ENCODE peak calls at places on chromosomes 7 and 10, in ten cellular contexts. L is IMR-90; N is HCT116; Y is transverse colon; X is CD8-positive, alpha-beta T cell; R is CD4-positive, alpha-beta memory T cell; O is uterus; K is gastrocnemius medialis; J is NT2/D1; W is psoas muscle. A is an unnamed sample.

GRCh38 chr7:32611700-32612099 is 116.4 kb downstream of the AVL9 start:
- DNase-seq in Y (no peak), O (no peak), N (no peak), L (no peak), K (no peak), R (no peak), J (no peak), W (no peak), X (no peak), A (no peak)

GRCh38 chr10:29136401-29136800 is 152.5 kb upstream of the LYZL1 start:
- DNase-seq in L (peak), O (no peak), N (no peak), R (no peak), W (no peak), Y (no peak), J (no peak), X (no peak), K (no peak), A (no peak)

GRCh38 chr7:100130608-100131453 is 4.1 kb downstream of the MBLAC1 start:
- DNase-seq in Y (peak), X (peak), N (no peak), L (peak), R (peak), J (no peak), K (peak), O (peak), W (peak), A (peak)

GRCh38 chr7:116197355-116197754 is 13.0 kb upstream of the TES start:
- DNase-seq in K (no peak), X (no peak), R (no peak), L (no peak), Y (no peak), W (no peak), O (no peak), J (no peak), N (no peak), A (no peak)

GRCh38 chr7:3754488-3755365 is 453.7 kb downstream of the SDK1 start:
- DNase-seq in J (peak), O (no peak), K (no peak), Y (peak), R (no peak), L (peak), X (no peak), W (no peak), N (no peak), A (peak)

GRCh38 chr7:105130580-105130979 is 116.6 kb downstream of the KMT2E start:
- DNase-seq in W (no peak), J (no peak), R (no peak), N (no peak), K (no peak), X (no peak), O (no peak), Y (no peak), L (no peak), A (no peak)

GRCh38 chr7:136857573-136857972 is 10.9 kb upstream of the CHRM2 start:
- DNase-seq in O (no peak), X (no peak), J (no peak), W (no peak), N (no peak), K (no peak), L (peak), R (no peak), Y (no peak), A (peak)

GRCh38 chr10:103560886-103561285 is 67.4 kb downstream of the NEURL1 start:
- DNase-seq in K (peak), Y (no peak), R (no peak), L (no peak), W (no peak), O (no peak), X (no peak), N (no peak), J (no peak), A (no peak)

GRCh38 chr10:70122742-70123141 is 9.9 kb downstream of the AIFM2 start:
- DNase-seq in K (no peak), N (no peak), X (no peak), L (peak), J (no peak), W (no peak), Y (no peak), O (no peak), R (no peak), A (no peak)

GRCh38 chr10:35421553-35422178 is 85.4 kb downstream of the CCNY start:
- DNase-seq in K (peak), L (peak), X (no peak), N (peak), R (no peak), O (peak), J (no peak), Y (peak), W (no peak), A (no peak)

GRCh38 chr7:24913791-24914464 is 66.0 kb downstream of the OSBPL3 start:
- DNase-seq in W (no peak), J (no peak), L (no peak), X (no peak), Y (no peak), R (no peak), O (no peak), K (no peak), N (no peak), A (no peak)

GRCh38 chr7:24912874-24913514 is 67.0 kb downstream of the OSBPL3 start:
- DNase-seq in R (no peak), N (no peak), J (no peak), Y (peak), L (no peak), W (no peak), X (peak), K (no peak), O (no peak), A (no peak)

GRCh38 chr7:24910551-24911212 is 69.3 kb downstream of the OSBPL3 start:
- DNase-seq in X (no peak), N (no peak), J (no peak), L (no peak), K (no peak), Y (no peak), O (no peak), W (no peak), R (no peak), A (no peak)

GRCh38 chr7:24911213-24911603 is 68.8 kb downstream of the OSBPL3 start:
- DNase-seq in L (no peak), W (no peak), Y (no peak), J (no peak), R (peak), K (no peak), O (no peak), X (no peak), N (no peak), A (no peak)

GRCh38 chr7:24912424-24912823 is 67.6 kb downstream of the OSBPL3 start:
- DNase-seq in L (no peak), N (no peak), W (no peak), Y (no peak), X (no peak), R (no peak), O (no peak), J (no peak), K (no peak), A (no peak)
- H3K4me3 ChIP-seq in L (no peak), N (no peak), W (no peak), Y (no peak), X (no peak), R (no peak), O (no peak), J (no peak), K (no peak), A (no peak)

GRCh38 chr10:123150229-123150985 is 2.5 kb downstream of the HMX2 start:
- DNase-seq in K (no peak), W (no peak), X (no peak), R (no peak), O (peak), Y (no peak), J (no peak), L (no peak), N (no peak), A (peak)

GRCh38 chr10:123153486-123154091 is 613 bp upstream of the BUB3 start:
- DNase-seq in L (no peak), X (no peak), Y (no peak), W (no peak), N (no peak), J (no peak), R (no peak), K (no peak), O (no peak), A (no peak)

GRCh38 chr10:123149162-123149567 is 1.2 kb downstream of the HMX2 start:
- DNase-seq in N (no peak), R (no peak), Y (no peak), J (no peak), W (no peak), L (no peak), X (no peak), O (no peak), K (no peak), A (no peak)

GRCh38 chr10:123149568-123150228 is 1.8 kb downstream of the HMX2 start:
- DNase-seq in W (no peak), R (peak), J (no peak), L (peak), Y (no peak), N (no peak), O (no peak), X (peak), K (no peak), A (peak)

DNA sequence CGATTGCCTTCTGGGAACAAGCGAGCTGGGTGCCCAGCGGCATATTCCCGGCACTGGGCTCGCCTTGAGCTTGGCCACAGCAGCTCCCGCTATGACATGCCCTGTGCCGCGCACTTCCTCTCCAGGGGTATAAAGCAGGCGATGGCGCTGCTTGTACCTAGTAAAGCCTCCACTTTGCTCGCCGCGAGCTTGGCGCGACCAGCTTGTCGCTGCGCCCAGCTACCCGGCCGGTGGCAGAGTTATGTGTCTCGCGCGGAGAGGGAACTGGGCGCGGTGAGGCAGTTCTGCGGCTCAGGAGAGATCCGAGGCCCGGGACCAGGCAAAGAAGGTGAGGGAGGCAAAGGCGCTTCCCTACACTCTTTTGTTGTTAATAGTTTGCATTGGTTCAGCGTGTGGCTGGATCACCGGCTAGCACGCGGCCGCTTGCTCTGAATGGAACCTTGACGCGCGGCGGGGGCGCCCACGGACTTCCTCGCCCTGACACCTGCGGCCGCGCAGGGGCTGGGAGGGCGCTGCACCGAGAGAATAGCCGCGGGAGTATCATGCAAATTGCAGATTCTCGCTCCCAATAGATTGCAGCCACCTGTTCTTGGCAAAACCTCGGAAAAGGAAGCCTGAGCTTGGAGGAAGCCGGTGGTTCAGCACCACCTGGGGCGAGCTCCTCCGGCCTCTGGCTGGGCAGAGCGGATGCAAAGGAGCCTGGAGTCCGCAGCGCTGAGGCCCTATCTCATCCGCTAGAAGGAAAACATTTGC is 3.0 kb upstream of the BUB3 start:
- DNase-seq in W (no peak), R (no peak), N (no peak), O (no peak), X (no peak), K (no peak), J (no peak), Y (no peak), L (peak), A (peak)
- H3K4me3 ChIP-seq in W (peak), R (no peak), N (no peak), O (no peak), X (peak), K (peak), J (no peak), Y (no peak), L (no peak), A (peak)

DNA sequence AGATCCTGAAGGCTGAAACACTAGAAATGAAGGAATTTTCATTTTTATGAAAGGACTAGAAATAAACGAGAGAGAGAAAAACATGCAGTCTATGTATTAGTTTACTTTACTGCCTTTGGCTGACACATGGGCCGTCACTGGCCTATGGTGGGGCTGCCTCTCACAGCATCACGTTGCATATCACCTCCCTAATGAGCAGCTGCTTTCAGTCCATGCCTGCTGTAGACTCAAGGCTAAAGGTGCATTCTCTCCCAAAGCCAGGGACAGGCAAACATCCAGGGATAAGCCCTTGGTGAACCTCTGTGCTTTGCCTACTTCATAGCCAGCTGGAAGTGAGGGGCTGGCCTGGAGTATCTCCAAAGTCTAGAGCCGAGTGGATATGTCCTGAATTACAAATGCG is 359.4 kb downstream of the GPAM start:
- DNase-seq in R (no peak), Y (no peak), O (peak), J (no peak), X (no peak), W (no peak), K (no peak), N (no peak), L (no peak), A (no peak)
- H3K4me3 ChIP-seq in R (no peak), Y (no peak), O (no peak), J (no peak), X (no peak), W (no peak), K (no peak), N (no peak), L (no peak), A (no peak)

GRCh38 chr7:151028948-151029501 is 775 bp downstream of the ABCB8 start:
- DNase-seq in R (no peak), N (no peak), J (no peak), Y (no peak), X (no peak), O (no peak), K (no peak), L (no peak), W (no peak), A (no peak)

GRCh38 chr7:151025924-151026671 is 1.8 kb upstream of the ATG9B start:
- DNase-seq in L (peak), Y (no peak), R (no peak), K (no peak), W (no peak), N (no peak), X (no peak), J (no peak), O (no peak), A (no peak)

GRCh38 chr7:151031011-151031410 is 2.8 kb downstream of the ABCB8 start:
- DNase-seq in X (no peak), W (no peak), R (no peak), K (no peak), N (no peak), O (no peak), Y (no peak), L (no peak), J (no peak), A (no peak)

GRCh38 chr7:151024435-151025056 is at the start of gene ATG9B:
- DNase-seq in R (no peak), L (no peak), O (no peak), X (no peak), W (no peak), Y (no peak), K (no peak), N (no peak), J (no peak), A (no peak)

DNA sequence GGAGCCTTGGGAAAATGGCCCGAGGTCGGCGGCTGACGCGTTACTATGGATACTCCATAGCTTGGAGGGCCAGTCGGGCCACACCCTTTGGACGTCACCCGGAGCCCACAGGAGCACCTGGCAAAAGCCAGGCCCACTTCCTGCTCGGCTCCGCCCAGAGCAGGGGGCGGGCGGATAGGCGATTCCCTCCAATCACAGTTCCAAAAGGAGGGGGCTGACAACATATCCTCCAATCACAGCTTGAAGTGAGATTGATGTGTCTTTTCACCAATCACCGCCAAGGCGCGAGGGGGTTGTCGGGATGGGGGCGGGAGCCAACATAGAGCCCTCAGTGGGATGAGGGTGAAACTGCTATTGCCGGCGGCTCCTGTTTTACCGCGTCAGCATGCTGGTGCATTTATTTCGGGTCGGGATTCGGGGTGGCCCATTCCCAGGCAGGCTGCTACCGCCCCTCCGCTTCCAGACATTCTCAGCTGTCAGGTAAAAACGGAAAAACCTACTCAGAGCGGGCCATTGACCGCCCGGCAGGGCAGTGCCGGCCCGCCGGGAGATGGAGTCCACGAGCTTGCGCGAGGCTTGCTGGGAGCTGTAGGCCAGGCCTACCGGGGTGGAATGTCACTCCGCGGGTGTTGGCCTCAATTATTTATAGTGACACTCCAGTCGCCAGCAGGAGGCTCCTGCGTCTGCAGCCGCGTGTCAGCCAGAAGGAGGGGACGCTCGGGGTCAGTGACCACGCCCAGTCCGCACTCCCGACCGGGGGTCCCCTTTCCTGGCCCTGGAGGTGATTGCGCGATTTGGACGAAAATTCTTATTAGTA is at the start of gene ABCB8:
- DNase-seq in Y (peak), W (peak), K (peak), R (peak), L (peak), O (peak), J (peak), N (peak), X (peak), A (peak)
- H3K4me3 ChIP-seq in Y (peak), W (peak), K (peak), R (peak), L (peak), O (peak), J (peak), N (peak), X (peak), A (peak)

GRCh38 chr10:72322030-72322279 is 32.8 kb downstream of the DNAJB12 start:
- DNase-seq in N (no peak), X (no peak), W (no peak), O (no peak), Y (no peak), K (peak), J (no peak), L (no peak), R (no peak), A (no peak)

GRCh38 chr10:72322280-72323058 is 32.2 kb downstream of the DNAJB12 start:
- DNase-seq in K (peak), L (no peak), W (no peak), X (peak), R (no peak), Y (no peak), O (no peak), J (no peak), N (peak), A (no peak)

GRCh38 chr10:72321248-72322029 is 33.3 kb downstream of the DNAJB12 start:
- DNase-seq in R (no peak), L (no peak), O (no peak), K (no peak), W (no peak), N (no peak), X (no peak), Y (no peak), J (no peak), A (no peak)

GRCh38 chr10:72320676-72321247 is 34.0 kb downstream of the DNAJB12 start:
- DNase-seq in K (peak), N (peak), X (peak), R (no peak), Y (peak), W (peak), J (peak), L (peak), O (peak), A (peak)

DNA sequence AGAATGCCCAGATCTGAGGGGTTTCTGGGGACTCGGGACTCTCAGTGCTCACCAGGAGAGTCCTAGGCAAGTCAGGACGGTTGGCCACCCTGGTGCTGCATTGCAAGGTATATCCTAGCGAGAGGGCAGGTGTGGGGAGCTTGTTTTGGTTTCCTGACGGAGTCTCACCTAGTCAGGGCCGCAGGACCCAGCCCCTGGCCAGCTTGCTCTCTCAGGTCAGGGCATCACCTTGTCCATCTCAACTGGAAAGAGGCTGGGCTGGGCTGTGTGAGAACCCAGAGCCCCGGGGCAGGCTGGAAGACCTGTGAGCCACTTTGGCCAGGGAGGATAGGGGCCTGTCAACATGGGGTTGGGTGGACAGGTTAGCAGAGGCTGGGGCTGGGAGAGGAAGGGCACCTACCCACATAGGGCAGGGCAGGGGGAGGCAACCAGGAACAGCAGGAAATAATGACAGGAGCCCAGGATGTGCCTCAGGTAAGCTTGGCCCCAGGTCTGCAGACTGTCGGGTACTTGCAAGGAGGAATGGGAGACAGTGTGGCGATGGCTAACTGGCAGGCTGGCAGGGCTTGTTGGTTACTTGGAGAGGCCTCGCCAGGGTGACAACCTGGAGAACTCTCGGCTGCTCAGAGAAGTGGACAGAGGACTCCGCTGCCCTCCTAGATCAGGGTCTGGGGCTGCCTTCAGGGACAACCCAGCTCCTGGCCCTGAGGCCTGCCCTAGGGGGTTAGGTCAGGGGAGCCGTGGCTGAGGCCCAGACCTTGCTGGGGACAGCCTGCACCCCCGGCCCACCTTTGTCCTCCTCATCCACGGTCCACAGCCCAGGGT is 31.4 kb downstream of the DNAJB12 start:
- DNase-seq in L (no peak), X (no peak), R (no peak), J (no peak), Y (no peak), K (peak), N (no peak), O (no peak), W (no peak), A (no peak)
- H3K4me3 ChIP-seq in L (no peak), X (no peak), R (no peak), J (no peak), Y (no peak), K (no peak), N (peak), O (no peak), W (no peak), A (no peak)

DNA sequence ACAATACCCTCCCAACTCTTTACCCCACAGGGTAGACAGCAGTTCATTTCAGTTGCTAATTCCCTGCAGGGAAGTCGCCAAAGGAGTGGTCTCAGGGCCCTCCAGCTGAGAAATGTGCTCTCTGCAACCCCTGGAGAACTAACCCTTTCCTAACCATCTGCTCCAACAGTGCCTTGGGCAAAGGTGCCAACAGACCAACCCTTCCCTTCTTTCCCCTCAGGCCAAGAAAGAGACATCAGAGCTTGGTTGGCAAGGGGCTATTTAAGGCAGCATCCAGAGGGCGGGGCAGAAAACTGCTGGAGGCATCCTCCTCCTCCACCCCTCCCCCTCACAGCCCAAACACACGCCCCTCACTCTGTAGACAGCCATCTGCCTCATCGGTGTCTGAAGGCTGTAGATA is 1.7 kb downstream of the SORBS1 start:
- DNase-seq in L (no peak), O (peak), N (no peak), X (no peak), J (peak), K (no peak), W (no peak), Y (no peak), R (no peak), A (peak)
- H3K4me3 ChIP-seq in L (no peak), O (peak), N (no peak), X (no peak), J (no peak), K (peak), W (peak), Y (peak), R (no peak), A (peak)